ENCODE peak calls at places on chromosomes 1 and 21, in seven cellular contexts. J, R, G, L, O, P and N are unnamed samples.

GRCh38 chr1:153525088-153525713 is 10.6 kb downstream of the S100A6 start:
- DNase-seq in J (no peak), R (no peak), G (no peak), L (no peak), O (no peak), P (peak), N (no peak)

GRCh38 chr21:42437786-42438185 is 34.1 kb downstream of the UBASH3A start:
- DNase-seq in J (no peak), R (peak), G (no peak), L (peak), O (no peak), P (no peak), N (no peak)

GRCh38 chr1:36112823-36113222 is 12.2 kb downstream of the COL8A2 start:
- DNase-seq in J (no peak), R (no peak), G (no peak), L (no peak), O (no peak), P (no peak), N (no peak)

GRCh38 chr1:185337221-185337620 is 20.2 kb upstream of the IVNS1ABP start:
- DNase-seq in J (no peak), R (no peak), G (no peak), L (peak), O (no peak), P (no peak), N (no peak)

GRCh38 chr1:6956488-6957159 is 171.4 kb downstream of the CAMTA1 start:
- DNase-seq in J (no peak), R (peak), G (no peak), L (no peak), O (no peak), P (no peak), N (no peak)

GRCh38 chr1:12587981-12588620 is 29.9 kb downstream of the DHRS3 start:
- DNase-seq in J (no peak), R (no peak), G (no peak), L (no peak), O (no peak), P (no peak), N (no peak)

GRCh38 chr1:98210064-98210463 is 289.2 kb upstream of the DPYD start:
- DNase-seq in J (no peak), R (peak), G (no peak), L (peak), O (peak), P (no peak), N (no peak)

GRCh38 chr1:28553229-28553930 is 495 bp downstream of the TRNAU1AP start:
- DNase-seq in J (peak), R (peak), G (no peak), L (peak), O (no peak), P (peak), N (peak)

DNA sequence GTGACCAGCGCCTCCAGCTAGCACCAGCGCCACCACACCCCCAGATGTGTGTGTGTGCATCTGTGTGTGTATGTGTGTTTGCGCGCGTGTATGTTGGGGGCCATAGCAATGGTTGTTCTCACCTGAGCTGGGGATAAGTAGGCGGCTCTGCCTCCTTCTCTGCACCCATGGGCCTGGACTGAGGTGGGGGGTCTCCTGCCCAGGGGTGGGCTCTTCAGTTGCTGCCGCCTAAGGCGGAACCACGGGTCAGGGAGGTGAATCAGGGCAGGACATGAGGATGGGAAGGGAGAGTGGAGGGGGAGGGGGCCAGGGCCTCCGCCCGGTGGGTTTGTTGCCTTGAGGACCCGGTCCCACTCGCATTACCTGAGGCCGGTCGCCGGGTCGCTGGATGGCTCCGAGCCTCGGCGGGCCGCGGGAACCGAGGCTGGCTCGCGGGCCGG is 270 bp downstream of the HPCAL4 start:
- DNase-seq in J (no peak), R (no peak), G (no peak), L (no peak), O (no peak), P (no peak), N (no peak)
- H3K4me3 ChIP-seq in J (peak), R (peak), G (peak), L (no peak), O (peak), P (peak), N (peak)

GRCh38 chr1:178869114-178869697 is 1.7 kb downstream of the ANGPTL1 start:
- DNase-seq in J (no peak), R (peak), G (no peak), L (peak), O (no peak), P (no peak), N (no peak)

GRCh38 chr1:178870944-178871343 is at the start of gene ANGPTL1:
- DNase-seq in J (no peak), R (peak), G (no peak), L (peak), O (peak), P (no peak), N (no peak)

GRCh38 chr1:178867670-178868069 is 3.2 kb downstream of the ANGPTL1 start:
- DNase-seq in J (no peak), R (no peak), G (no peak), L (peak), O (no peak), P (no peak), N (no peak)

GRCh38 chr1:178871551-178872320 is 859 bp upstream of the ANGPTL1 start:
- DNase-seq in J (no peak), R (no peak), G (no peak), L (no peak), O (no peak), P (no peak), N (no peak)

GRCh38 chr1:178868700-178869099 is 2.2 kb downstream of the ANGPTL1 start:
- DNase-seq in J (no peak), R (no peak), G (no peak), L (no peak), O (no peak), P (no peak), N (no peak)
- H3K4me3 ChIP-seq in J (no peak), R (peak), G (peak), L (peak), O (no peak), P (peak), N (no peak)

DNA sequence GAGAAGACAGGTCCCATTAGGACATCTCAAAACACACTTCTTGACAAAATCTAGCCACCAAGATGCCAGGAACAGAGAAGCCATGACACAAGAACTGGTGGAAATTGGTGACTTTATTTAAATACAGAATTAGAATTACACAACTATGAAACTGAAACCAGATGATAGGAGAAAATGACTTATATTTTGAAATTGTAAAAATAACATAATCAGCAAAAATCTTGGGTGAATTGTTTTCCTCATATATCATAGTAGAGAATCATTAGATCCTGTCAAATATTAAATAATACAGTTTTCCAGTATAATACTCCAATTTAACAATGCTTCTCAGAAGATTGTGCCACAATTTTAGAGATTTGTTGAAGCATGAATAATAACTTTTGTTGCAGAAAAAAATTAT is 81.5 kb upstream of the MROH9 start:
- DNase-seq in J (no peak), R (no peak), G (no peak), L (no peak), O (no peak), P (no peak), N (peak)
- H3K4me3 ChIP-seq in J (no peak), R (no peak), G (no peak), L (no peak), O (no peak), P (no peak), N (no peak)

GRCh38 chr1:237042892-237043576 is 1.1 kb downstream of the RYR2 start:
- DNase-seq in J (no peak), R (peak), G (no peak), L (no peak), O (no peak), P (no peak), N (no peak)

GRCh38 chr1:237042467-237042891 is 495 bp downstream of the RYR2 start:
- DNase-seq in J (no peak), R (peak), G (no peak), L (no peak), O (no peak), P (no peak), N (no peak)

GRCh38 chr1:237048803-237049202 is 6.8 kb downstream of the RYR2 start:
- DNase-seq in J (no peak), R (no peak), G (no peak), L (no peak), O (no peak), P (no peak), N (no peak)

GRCh38 chr1:237043846-237044636 is 2.1 kb downstream of the RYR2 start:
- DNase-seq in J (no peak), R (peak), G (no peak), L (no peak), O (no peak), P (no peak), N (no peak)

GRCh38 chr1:237045278-237046016 is 3.5 kb downstream of the RYR2 start:
- DNase-seq in J (no peak), R (peak), G (no peak), L (no peak), O (no peak), P (no peak), N (no peak)
- H3K4me3 ChIP-seq in J (no peak), R (peak), G (no peak), L (no peak), O (no peak), P (no peak), N (no peak)

GRCh38 chr1:119646521-119647227 is 1.4 kb downstream of the ZNF697 start:
- DNase-seq in J (no peak), R (no peak), G (no peak), L (peak), O (no peak), P (no peak), N (no peak)
- H3K4me3 ChIP-seq in J (peak), R (peak), G (peak), L (peak), O (peak), P (peak), N (peak)

DNA sequence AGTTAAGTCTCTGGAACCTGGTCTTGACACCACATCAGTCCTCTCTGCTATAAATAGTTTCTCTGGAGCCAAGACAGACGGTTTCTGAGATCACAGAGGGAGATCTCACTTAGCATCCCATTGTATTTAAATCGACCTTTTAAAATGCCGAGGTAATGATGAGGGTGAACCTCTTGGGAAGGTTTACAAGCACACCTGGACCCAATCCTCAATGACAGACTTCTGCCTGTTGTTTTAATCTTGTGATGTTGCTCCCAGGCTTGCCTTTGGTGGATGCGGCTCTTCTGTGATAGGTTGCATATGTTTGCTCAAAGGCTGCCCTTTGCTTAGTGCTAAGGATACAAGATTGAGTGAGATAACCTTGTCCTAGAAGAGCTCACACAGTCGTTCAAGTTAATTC is 104.6 kb upstream of the L1TD1 start:
- DNase-seq in J (no peak), R (peak), G (no peak), L (no peak), O (no peak), P (no peak), N (no peak)
- H3K4me3 ChIP-seq in J (no peak), R (no peak), G (no peak), L (no peak), O (no peak), P (no peak), N (no peak)

DNA sequence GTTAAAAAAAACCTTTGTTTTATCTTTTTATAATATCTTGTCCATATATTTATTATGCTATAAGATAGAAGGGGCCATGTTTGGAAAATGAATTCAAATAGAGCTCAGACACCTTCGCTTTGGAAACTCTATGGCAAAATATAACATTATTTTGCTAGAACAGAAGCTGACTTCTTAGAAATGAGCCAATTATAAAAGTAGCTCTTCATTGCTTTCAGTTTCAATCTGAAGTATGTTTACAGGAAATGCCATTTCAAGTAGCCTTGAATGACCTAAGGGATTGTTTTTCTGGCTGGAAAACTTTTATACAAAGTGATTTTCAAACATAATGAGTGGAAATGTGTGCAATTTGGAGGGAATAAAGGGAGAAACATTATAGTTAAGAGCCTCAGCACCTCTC is 37.8 kb upstream of the GBP5 start:
- DNase-seq in J (no peak), R (no peak), G (no peak), L (peak), O (no peak), P (no peak), N (peak)
- H3K4me3 ChIP-seq in J (no peak), R (no peak), G (no peak), L (no peak), O (no peak), P (no peak), N (no peak)